ENCODE peak calls at places on chromosomes 6 and 20, in four cellular contexts. G is spleen, K is astrocyte of the spinal cord, M is lower lobe of right lung. N is an unnamed sample.

GRCh38 chr6:150224820-150225219 is 82.0 kb downstream of the PPP1R14C start:
- DNase-seq in K (no peak), M (no peak), G (no peak), N (no peak)

GRCh38 chr6:88650029-88650619 is 313.3 kb downstream of the RNGTT start:
- DNase-seq in K (peak; percentile 73), M (no peak), G (no peak), N (peak; percentile 87)

GRCh38 chr6:142444388-142444787 is 142.6 kb downstream of the ADGRG6 start:
- DNase-seq in K (no peak), G (no peak), M (no peak), N (no peak)

GRCh38 chr20:11200423-11200822 is 526.6 kb upstream of the JAG1 start:
- DNase-seq in G (no peak), M (no peak), K (no peak), N (no peak)

GRCh38 chr6:109381747-109382575 is at the start of gene CD164:
- DNase-seq in M (peak; percentile 94), G (peak; percentile 98), K (peak; percentile 95), N (peak; percentile 92)

GRCh38 chr6:24899647-24900325 is 36.0 kb downstream of the RIPOR2 start:
- DNase-seq in K (peak; percentile 12), M (no peak), G (no peak), N (no peak)

GRCh38 chr6:3205913-3206312 is 21.5 kb downstream of the TUBB2B start:
- DNase-seq in M (no peak), G (no peak), K (peak; percentile 89), N (peak; percentile 89)

GRCh38 chr20:15851576-15852075 is 721.6 kb downstream of the KIF16B start:
- DNase-seq in K (no peak), G (no peak), M (no peak), N (no peak)

GRCh38 chr20:14925286-14925685 is 587.9 kb upstream of the FLRT3 start:
- DNase-seq in M (no peak), K (peak; percentile 19), G (no peak), N (peak; percentile 74)

GRCh38 chr6:148382856-148383255 is 40.2 kb downstream of the SASH1 start:
- DNase-seq in M (no peak), G (no peak), K (no peak), N (no peak)

GRCh38 chr6:144217264-144217663 is 66.9 kb downstream of the STX11 start:
- DNase-seq in M (no peak), K (no peak), G (no peak), N (peak; percentile 2)

GRCh38 chr6:149440735-149441662 is 40.9 kb downstream of the SUMO4 start:
- DNase-seq in M (no peak), G (peak; percentile 44), K (peak; percentile 36), N (no peak)

GRCh38 chr6:50846860-50847171 is 28.1 kb downstream of the TFAP2B start:
- DNase-seq in K (no peak), M (no peak), G (no peak), N (no peak)

GRCh38 chr6:133992992-133993682 is 40.1 kb downstream of the TBPL1 start:
- DNase-seq in G (no peak), K (no peak), M (no peak), N (no peak)

GRCh38 chr6:128600397-128600951 is 80.1 kb upstream of the PTPRK start:
- DNase-seq in K (peak; percentile 94), M (no peak), G (no peak), N (peak; percentile 93)

GRCh38 chr6:26329763-26330511 is 35.1 kb upstream of the BTN3A2 start:
- DNase-seq in K (peak; percentile 63), M (no peak), G (no peak), N (peak; percentile 83)

GRCh38 chr6:36718560-36718959 is 20.9 kb downstream of the RAB44 start:
- DNase-seq in M (no peak), G (peak; percentile 15), K (no peak), N (no peak)

GRCh38 chr20:911882-912600 is 4.1 kb downstream of the ANGPT4 start:
- DNase-seq in K (no peak), M (no peak), G (peak; percentile 49), N (no peak)

GRCh38 chr6:168681748-168682147 is 240.8 kb downstream of the SMOC2 start:
- DNase-seq in G (no peak), M (no peak), K (no peak), N (no peak)

GRCh38 chr6:169654590-169655391 is 47.0 kb downstream of the WDR27 start:
- DNase-seq in M (peak; percentile 81), G (peak; percentile 93), K (peak; percentile 83), N (peak; percentile 91)

GRCh38 chr20:61746147-61746646 is 319.5 kb downstream of the TAF4 start:
- DNase-seq in M (peak; percentile 24), K (no peak), G (peak; percentile 54), N (no peak)

GRCh38 chr20:44083220-44083933 is 103.6 kb downstream of the JPH2 start:
- DNase-seq in M (no peak), K (peak; percentile 50), G (no peak), N (peak; percentile 65)

GRCh38 chr20:24619212-24619611 is 149.8 kb downstream of the SYNDIG1 start:
- DNase-seq in K (no peak), G (no peak), M (no peak), N (no peak)

GRCh38 chr6:13716225-13716954 is 4.8 kb upstream of the RANBP9 start:
- DNase-seq in K (no peak), G (peak; percentile 76), M (no peak), N (no peak)

GRCh38 chr6:135651964-135652755 is 154.6 kb upstream of the AHI1 start:
- DNase-seq in K (no peak), M (no peak), G (no peak), N (no peak)

GRCh38 chr20:32906200-32906599 is 47.5 kb downstream of the EFCAB8 start:
- DNase-seq in G (peak; percentile 62), K (no peak), M (no peak), N (no peak)

GRCh38 chr6:99612551-99613397 is 6.1 kb downstream of the PRDM13 start:
- DNase-seq in K (no peak), G (no peak), M (no peak), N (no peak)

GRCh38 chr6:99613398-99613704 is 6.7 kb downstream of the PRDM13 start:
- DNase-seq in M (peak; percentile 54), G (peak; percentile 88), K (no peak), N (peak; percentile 66)

GRCh38 chr6:99611148-99611547 is 4.5 kb downstream of the PRDM13 start:
- DNase-seq in K (no peak), G (no peak), M (no peak), N (no peak)

GRCh38 chr6:99614430-99615161 is 8.0 kb downstream of the PRDM13 start:
- DNase-seq in G (peak; percentile 79), M (peak; percentile 51), K (no peak), N (peak; percentile 25)

DNA sequence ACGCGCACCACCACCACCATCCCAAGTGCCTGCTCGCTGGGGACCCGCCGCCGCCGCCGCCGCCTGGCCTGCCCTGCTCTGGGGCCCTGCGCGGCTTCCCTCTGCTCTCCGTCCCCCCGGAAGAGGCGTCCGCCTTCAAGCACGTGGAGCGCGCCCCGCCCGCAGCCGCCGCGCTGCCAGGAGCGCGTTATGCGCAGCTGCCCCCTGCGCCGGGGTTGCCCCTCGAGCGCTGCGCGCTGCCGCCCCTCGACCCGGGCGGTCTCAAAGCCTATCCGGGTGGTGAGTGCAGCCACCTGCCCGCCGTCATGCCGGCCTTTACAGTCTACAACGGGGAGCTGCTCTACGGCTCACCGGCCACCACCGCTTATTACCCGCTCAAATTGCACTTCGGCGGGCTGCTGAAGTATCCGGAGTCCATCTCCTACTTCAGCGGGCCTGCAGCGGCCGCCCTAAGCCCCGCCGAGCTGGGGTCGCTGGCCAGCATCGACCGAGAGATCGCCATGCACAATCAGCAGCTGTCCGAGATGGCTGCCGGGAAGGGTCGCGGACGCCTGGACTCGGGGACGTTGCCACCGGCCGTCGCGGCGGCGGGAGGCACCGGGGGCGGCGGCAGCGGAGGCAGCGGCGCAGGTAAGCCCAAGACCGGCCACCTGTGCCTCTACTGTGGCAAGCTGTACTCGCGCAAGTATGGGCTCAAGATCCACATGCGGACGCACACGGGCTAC is 7.2 kb downstream of the PRDM13 start:
- DNase-seq in G (no peak), K (no peak), M (peak; percentile 46), N (no peak)
- TF ChIP-seq CTCF in G (peak; percentile 35), K (no peak), M (no peak), N (no peak)

GRCh38 chr20:57117296-57117695 is 149.1 kb downstream of the BMP7 start:
- DNase-seq in G (no peak), M (no peak), K (no peak), N (no peak)
- TF ChIP-seq CTCF in G (no peak), M (no peak), K (no peak), N (no peak)

DNA sequence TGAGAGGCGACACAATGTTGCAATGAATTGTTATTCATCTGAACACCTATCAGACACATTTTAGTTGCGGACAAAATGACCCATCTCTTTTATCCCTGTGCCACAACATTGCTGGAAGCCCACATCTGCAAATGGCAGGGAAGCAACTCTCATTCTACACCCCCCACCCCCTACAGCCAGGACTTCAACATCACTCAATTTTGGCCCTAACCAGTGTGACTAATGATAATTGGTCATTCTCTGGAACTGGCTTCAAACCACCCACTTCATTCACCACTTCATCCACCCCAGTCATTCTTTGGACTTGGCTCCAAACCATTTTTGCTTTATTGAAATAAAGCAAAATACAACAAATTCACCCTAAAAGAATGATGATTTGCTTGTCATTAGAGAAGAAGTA is 1.5 kb downstream of the GCM2 start:
- DNase-seq in K (no peak), G (no peak), M (no peak), N (no peak)
- TF ChIP-seq CTCF in K (no peak), G (no peak), M (no peak), N (no peak)

DNA sequence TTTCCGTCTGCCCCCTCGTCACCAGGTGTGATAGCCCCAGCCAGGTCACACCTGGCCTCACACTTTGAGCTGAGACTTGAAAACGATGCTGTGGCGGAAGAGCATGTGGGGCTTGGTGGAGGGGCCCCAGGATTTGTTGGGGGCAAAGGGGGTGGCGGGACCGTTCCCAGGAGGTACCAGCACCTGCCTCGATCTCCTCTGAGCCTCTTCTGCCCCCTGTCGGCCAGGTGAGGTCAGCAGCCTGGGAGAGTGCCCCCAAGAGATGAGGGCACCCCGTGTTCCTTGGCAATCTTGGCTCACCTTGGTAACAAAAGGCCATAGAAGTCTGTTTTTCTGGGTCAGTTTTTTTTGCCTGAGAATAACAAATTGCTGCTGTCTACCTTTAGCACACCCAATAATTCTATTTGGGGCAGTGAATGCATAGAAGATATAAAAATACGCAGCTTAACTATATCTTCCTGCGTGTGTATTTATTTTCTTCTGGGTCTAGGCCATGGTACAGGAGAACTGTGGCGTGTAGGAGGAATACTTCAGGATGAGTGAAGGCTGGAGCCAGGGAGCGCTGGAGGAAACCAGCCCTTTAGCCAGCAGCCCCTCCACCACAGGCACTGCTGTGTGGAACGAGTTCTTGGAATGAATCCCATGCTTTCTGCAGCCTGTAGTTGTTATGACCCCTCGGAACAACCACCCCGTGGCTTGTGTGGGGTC is 25.2 kb downstream of the SPATA2 start:
- DNase-seq in M (no peak), K (no peak), G (no peak), N (no peak)
- TF ChIP-seq CTCF in M (peak; percentile 38), K (no peak), G (peak; percentile 31), N (no peak)

DNA sequence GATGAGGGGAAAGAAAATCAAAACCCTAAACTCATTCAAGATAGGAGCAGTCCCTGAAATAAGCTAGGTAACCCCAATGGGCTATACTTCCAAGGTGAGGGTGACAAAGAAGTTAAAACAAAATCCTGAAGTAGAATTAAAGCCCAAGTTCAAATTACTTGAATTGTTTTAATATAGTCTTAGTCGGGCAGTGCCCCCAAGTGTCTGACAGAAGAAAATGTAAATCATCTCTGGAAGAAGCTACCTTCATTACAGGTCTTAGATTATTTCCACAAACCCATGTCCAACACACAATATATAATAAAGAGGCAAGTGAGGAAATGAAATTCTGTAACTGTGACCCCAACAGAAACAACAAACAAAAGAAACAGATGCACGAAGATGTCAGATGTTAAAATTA is 36.8 kb upstream of the L3MBTL3 start:
- DNase-seq in G (no peak), K (peak; percentile 3), M (no peak), N (peak; percentile 48)
- TF ChIP-seq CTCF in G (no peak), K (no peak), M (no peak), N (peak; percentile 5)

N was measured in foreskin fibroblast.